ENCODE peak calls at places on chromosomes 5 and 9, in four cellular contexts. K, X, R and D are unnamed samples.

GRCh38 chr5:140346348-140347221 is at the start of gene HBEGF:
- DNase-seq in K (peak), X (peak), R (peak), D (peak)

GRCh38 chr5:31833005-31833404 is 194.1 kb downstream of the PDZD2 start:
- DNase-seq in K (no peak), X (no peak), R (no peak), D (no peak)

GRCh38 chr5:73558950-73559349 is 6.5 kb downstream of the ANKRA2 start:
- DNase-seq in K (no peak), R (no peak), X (no peak), D (no peak)

GRCh38 chr5:151584057-151584937 is 6.8 kb downstream of the FAT2 start:
- DNase-seq in R (no peak), K (no peak), X (no peak), D (no peak)

GRCh38 chr5:91101777-91102379 is 281.2 kb downstream of the ARRDC3 start:
- DNase-seq in K (peak), X (peak), R (peak), D (peak)

GRCh38 chr5:39452846-39453245 is 28.1 kb upstream of the DAB2 start:
- DNase-seq in K (peak), X (no peak), R (no peak), D (no peak)

GRCh38 chr9:116154334-116154975 is 864 bp downstream of the PAPPA start:
- DNase-seq in R (peak), K (no peak), X (peak), D (no peak)

GRCh38 chr5:95709967-95710650 is 21.0 kb upstream of the RHOBTB3 start:
- DNase-seq in X (peak), R (peak), K (no peak), D (no peak)

GRCh38 chr5:142626056-142626455 is 59.8 kb downstream of the FGF1 start:
- DNase-seq in X (no peak), K (no peak), R (no peak), D (no peak)

GRCh38 chr9:13719981-13720380 is 440.5 kb upstream of the MPDZ start:
- DNase-seq in K (peak), X (no peak), R (no peak), D (no peak)

GRCh38 chr5:168432903-168433302 is 53.4 kb upstream of the RARS1 start:
- DNase-seq in R (no peak), X (no peak), K (no peak), D (no peak)

GRCh38 chr9:36929350-36929675 is 104.8 kb downstream of the PAX5 start:
- DNase-seq in R (no peak), X (no peak), K (no peak), D (no peak)

GRCh38 chr5:124148574-124148973 is 597.9 kb downstream of the ZNF608 start:
- DNase-seq in K (no peak), X (no peak), R (no peak), D (no peak)

GRCh38 chr5:42454216-42454995 is 31.2 kb downstream of the GHR start:
- DNase-seq in R (no peak), K (no peak), X (no peak), D (no peak)

GRCh38 chr5:102832445-102832844 is 77.3 kb downstream of the PAM start:
- DNase-seq in X (no peak), R (no peak), K (no peak), D (no peak)
- H3K56ac ChIP-seq in X (no peak), R (no peak), K (no peak), D (no peak)

GRCh38 chr9:134180786-134181647 is 16.7 kb upstream of the RNU6ATAC start:
- DNase-seq in K (no peak), R (no peak), X (no peak), D (no peak)
- H3K56ac ChIP-seq in K (no peak), R (no peak), X (no peak), D (no peak)

GRCh38 chr9:136191549-136192286 is 13.2 kb downstream of the LHX3 start:
- DNase-seq in X (no peak), K (no peak), R (no peak), D (no peak)
- H3K56ac ChIP-seq in X (no peak), K (no peak), R (no peak), D (no peak)

GRCh38 chr5:19859020-19859419 is 129.0 kb downstream of the CDH18 start:
- DNase-seq in K (no peak), X (no peak), R (no peak), D (no peak)

GRCh38 chr5:19855453-19855852 is 132.5 kb downstream of the CDH18 start:
- DNase-seq in R (no peak), X (no peak), K (no peak), D (no peak)

GRCh38 chr5:19853616-19854240 is 134.3 kb downstream of the CDH18 start:
- DNase-seq in X (no peak), R (peak), K (peak), D (no peak)

GRCh38 chr5:19855031-19855430 is 133.0 kb downstream of the CDH18 start:
- DNase-seq in K (peak), R (no peak), X (no peak), D (no peak)

DNA sequence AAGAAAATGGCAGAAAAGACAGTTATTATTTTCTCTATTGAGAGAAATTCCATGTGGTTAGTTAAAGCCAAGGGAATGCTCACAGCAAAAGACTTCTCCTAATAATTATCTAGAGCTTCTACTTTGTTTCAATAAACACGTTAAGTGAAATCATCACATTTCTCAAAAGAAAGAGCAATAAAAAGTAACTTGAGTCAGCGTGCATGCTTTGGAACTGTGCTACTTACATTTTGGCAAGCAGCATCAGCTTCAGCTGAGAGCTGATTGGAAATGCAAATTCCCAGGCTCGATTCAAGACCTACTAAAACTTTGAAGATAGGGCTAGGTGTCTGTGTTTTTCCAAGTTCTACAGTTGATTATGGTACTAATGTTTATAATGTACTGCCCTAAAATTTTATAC is 132.1 kb downstream of the CDH18 start:
- DNase-seq in K (peak), R (no peak), X (no peak), D (no peak)
- H3K56ac ChIP-seq in K (no peak), R (no peak), X (no peak), D (no peak)

GRCh38 chr5:102781786-102782185 is 26.7 kb downstream of the PAM start:
- DNase-seq in R (no peak), K (no peak), X (no peak), D (no peak)

GRCh38 chr5:102781359-102781758 is 26.3 kb downstream of the PAM start:
- DNase-seq in R (no peak), K (no peak), X (no peak), D (no peak)

GRCh38 chr5:102772273-102772672 is 17.2 kb downstream of the PAM start:
- DNase-seq in R (no peak), K (no peak), X (no peak), D (no peak)

GRCh38 chr5:102778478-102778877 is 23.4 kb downstream of the PAM start:
- DNase-seq in K (peak), X (no peak), R (no peak), D (no peak)

GRCh38 chr5:102777099-102777498 is 22.0 kb downstream of the PAM start:
- DNase-seq in K (no peak), R (no peak), X (no peak), D (no peak)
- H3K56ac ChIP-seq in K (no peak), R (no peak), X (no peak), D (no peak)